ENCODE peak calls at places on chromosome 6, in six cellular contexts. G is breast epithelium, A is right cardiac atrium, S is Peyer's patch, E is neural progenitor cell, O is mesenchymal stem cell. D is an unnamed sample.

GRCh38 chr6:33824461-33825154 is 20.8 kb upstream of the MLN start:
- DNase-seq in G (no peak), A (peak), S (peak), E (no peak), O (peak), D (no peak)

GRCh38 chr6:67679566-67680296 is 955.4 kb upstream of the ADGRB3 start:
- DNase-seq in G (no peak), A (no peak), S (no peak), E (no peak), O (no peak), D (no peak)

GRCh38 chr6:35445691-35446090 is 6.4 kb upstream of the FANCE start:
- DNase-seq in G (no peak), A (no peak), S (no peak), E (no peak), O (no peak), D (no peak)

GRCh38 chr6:3628143-3628840 is 123.2 kb downstream of the PXDC1 start:
- DNase-seq in G (peak), A (no peak), S (no peak), E (no peak), O (no peak), D (no peak)

GRCh38 chr6:169702640-169703246 is 817 bp downstream of the C6orf120 start:
- DNase-seq in G (no peak), A (no peak), S (peak), E (peak), O (no peak), D (peak)

GRCh38 chr6:4352731-4353130 is 217.4 kb upstream of the ECI2 start:
- DNase-seq in G (no peak), A (no peak), S (no peak), E (no peak), O (peak), D (no peak)

GRCh38 chr6:150676339-150676738 is 76.7 kb downstream of the PLEKHG1 start:
- DNase-seq in G (no peak), A (no peak), S (no peak), E (no peak), O (no peak), D (no peak)

GRCh38 chr6:21745543-21746337 is 152.2 kb downstream of the SOX4 start:
- DNase-seq in G (no peak), A (no peak), S (no peak), E (no peak), O (no peak), D (no peak)

GRCh38 chr6:64221776-64222175 is 586.2 kb downstream of the PHF3 start:
- DNase-seq in G (no peak), A (no peak), S (no peak), E (no peak), O (no peak), D (no peak)

GRCh38 chr6:5644523-5645183 is 362.1 kb downstream of the NRN1 start:
- DNase-seq in G (no peak), A (no peak), S (no peak), E (no peak), O (no peak), D (no peak)

DNA sequence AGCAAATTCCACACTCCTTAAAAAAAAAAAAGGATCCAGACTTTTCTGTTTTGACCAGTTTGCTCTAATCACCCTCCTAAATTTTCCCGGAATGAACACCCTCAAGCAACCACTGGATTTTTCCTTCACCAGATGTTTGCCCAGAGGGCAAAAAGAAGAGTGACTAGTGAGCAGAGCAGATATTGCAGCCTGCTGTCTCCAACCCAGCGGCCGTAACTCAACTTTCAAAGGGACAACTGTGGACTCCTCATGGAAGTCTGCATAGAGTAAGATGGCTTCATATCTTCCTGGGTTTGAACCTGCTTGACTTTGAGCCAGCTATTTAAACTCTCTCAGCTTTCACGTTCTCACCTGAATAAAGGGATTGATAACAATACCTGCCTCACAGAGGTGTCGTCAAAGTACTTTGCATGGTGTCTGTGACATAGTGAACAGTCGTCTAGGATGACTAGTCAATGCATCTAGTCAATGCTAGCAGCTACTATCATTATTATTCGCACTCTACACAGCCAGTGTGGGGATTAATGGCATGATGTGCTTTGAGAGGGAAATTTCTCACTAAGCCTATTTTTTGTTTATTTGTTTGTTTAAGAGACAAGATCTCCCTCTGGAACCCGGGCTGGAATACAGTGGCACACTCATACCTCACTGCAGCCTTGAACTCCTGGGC is 92.2 kb upstream of the HIVEP1 start:
- DNase-seq in G (no peak), A (no peak), S (no peak), E (no peak), O (peak), D (no peak)
- H3K27ac ChIP-seq in G (no peak), A (no peak), S (no peak), E (no peak), O (no peak), D (no peak)

GRCh38 chr6:29675561-29675960 is 5.4 kb downstream of the ZFP57 start:
- DNase-seq in G (no peak), A (no peak), S (no peak), E (no peak), O (no peak), D (no peak)

GRCh38 chr6:29676981-29677601 is 3.9 kb downstream of the ZFP57 start:
- DNase-seq in G (no peak), A (no peak), S (no peak), E (no peak), O (no peak), D (no peak)

GRCh38 chr6:29674008-29674407 is 6.9 kb downstream of the ZFP57 start:
- DNase-seq in G (no peak), A (no peak), S (no peak), E (no peak), O (no peak), D (no peak)

GRCh38 chr6:29671026-29671425 is 9.9 kb downstream of the ZFP57 start:
- DNase-seq in G (no peak), A (no peak), S (no peak), E (no peak), O (no peak), D (no peak)

DNA sequence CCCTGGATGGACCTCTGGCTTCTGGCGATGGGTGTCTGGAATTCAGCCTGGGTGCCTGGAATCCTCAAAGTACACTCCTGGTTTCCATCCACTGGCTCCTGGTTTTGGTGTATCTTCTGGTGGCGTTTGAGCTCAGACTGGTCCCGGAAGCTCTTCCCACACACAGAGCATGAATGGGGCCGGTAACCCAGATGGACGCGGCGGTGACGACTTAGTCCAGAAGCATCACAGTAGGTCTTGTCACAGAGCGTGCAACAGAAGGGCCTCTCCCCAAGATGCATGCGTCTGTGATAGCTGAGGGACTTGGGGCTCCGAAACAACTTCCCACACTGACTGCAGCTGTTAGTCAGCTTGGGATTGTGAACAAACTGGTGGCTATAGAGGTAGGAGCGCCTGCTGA is 7.8 kb downstream of the ZFP57 start:
- DNase-seq in G (no peak), A (no peak), S (no peak), E (no peak), O (no peak), D (no peak)
- H3K27ac ChIP-seq in G (no peak), A (no peak), S (no peak), E (no peak), O (no peak), D (no peak)

GRCh38 chr6:37490466-37491015 is 9.2 kb downstream of the CCDC167 start:
- DNase-seq in G (no peak), A (no peak), S (peak), E (no peak), O (no peak), D (peak)

GRCh38 chr6:37492236-37493046 is 7.3 kb downstream of the CCDC167 start:
- DNase-seq in G (no peak), A (no peak), S (no peak), E (no peak), O (no peak), D (no peak)

GRCh38 chr6:37493047-37493995 is 6.4 kb downstream of the CCDC167 start:
- DNase-seq in G (no peak), A (no peak), S (no peak), E (no peak), O (no peak), D (no peak)

GRCh38 chr6:37491161-37491829 is 8.4 kb downstream of the CCDC167 start:
- DNase-seq in G (no peak), A (no peak), S (peak), E (no peak), O (no peak), D (peak)

GRCh38 chr6:37491830-37492208 is 7.9 kb downstream of the CCDC167 start:
- DNase-seq in G (no peak), A (no peak), S (peak), E (no peak), O (no peak), D (no peak)
- H3K27ac ChIP-seq in G (no peak), A (no peak), S (no peak), E (no peak), O (no peak), D (peak)

DNA sequence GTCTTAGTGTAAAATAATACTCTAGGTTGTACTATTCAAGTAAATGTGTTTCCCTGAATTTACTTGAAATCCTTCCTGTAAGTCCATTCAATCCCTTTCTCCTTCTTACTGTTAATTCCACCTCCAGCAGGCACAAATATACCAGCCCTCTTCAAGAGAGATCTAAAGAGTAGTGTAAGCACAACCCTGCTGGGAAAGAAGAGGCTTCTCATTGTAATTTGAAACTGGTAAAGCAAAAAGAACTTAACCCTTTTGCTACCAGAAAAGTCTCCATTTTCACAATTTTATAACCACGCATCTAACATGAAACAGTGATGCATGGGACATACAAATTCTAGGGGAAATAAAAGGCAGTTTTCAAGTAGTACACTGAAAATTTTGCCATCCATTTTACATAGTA is at the start of gene BMP5:
- DNase-seq in G (no peak), A (no peak), S (no peak), E (peak), O (peak), D (no peak)
- H3K27ac ChIP-seq in G (no peak), A (no peak), S (peak), E (peak), O (no peak), D (no peak)

D was measured in SK-N-SH.